ENCODE peak calls at places on chromosomes 13 and 19, in five cellular contexts. T is nucleus accumbens, Z is COR-L47, P is right cardiac atrium, S is psoas muscle. U is an unnamed sample.

GRCh38 chr13:61045197-61045596 is 370.5 kb downstream of the PCDH20 start:
- DNase-seq in T (no peak), Z (no peak), P (no peak), S (no peak), U (no peak)

GRCh38 chr19:4523306-4524110 is 5.2 kb upstream of the PLIN4 start:
- DNase-seq in T (no peak), Z (no peak), P (peak), S (peak), U (no peak)

GRCh38 chr19:16457195-16457953 is 14.4 kb downstream of the EPS15L1 start:
- DNase-seq in T (no peak), Z (no peak), P (no peak), S (peak), U (no peak)

GRCh38 chr19:2320057-2320456 is 8.3 kb downstream of the LSM7 start:
- DNase-seq in T (no peak), Z (no peak), P (no peak), S (no peak), U (no peak)

GRCh38 chr19:39409886-39410619 is 2.4 kb upstream of the PLEKHG2 start:
- DNase-seq in T (no peak), Z (peak), P (peak), S (peak), U (no peak)

GRCh38 chr13:111846396-111847174 is 220.4 kb upstream of the SOX1 start:
- DNase-seq in T (no peak), Z (peak), P (no peak), S (no peak), U (no peak)

GRCh38 chr13:96762876-96763275 is 231.4 kb downstream of the OXGR1 start:
- DNase-seq in T (no peak), Z (no peak), P (no peak), S (no peak), U (no peak)

GRCh38 chr13:24307211-24308067 is 1.9 kb upstream of the C1QTNF9 start:
- DNase-seq in T (no peak), Z (peak), P (peak), S (no peak), U (peak)

GRCh38 chr13:81686877-81687276 is 1346.0 kb upstream of the SPRY2 start:
- DNase-seq in T (no peak), Z (peak), P (no peak), S (no peak), U (no peak)

GRCh38 chr13:78603240-78603947 is at the start of gene POU4F1:
- DNase-seq in T (no peak), Z (peak), P (peak), S (peak), U (no peak)

GRCh38 chr19:23758187-23759074 is at the start of gene ZNF681:
- DNase-seq in T (peak), Z (peak), P (peak), S (peak), U (peak)